ENCODE peak calls at places on chromosomes 11 and 22, in four cellular contexts. One of them, this sample, is unnamed.

GRCh38 chr11:86990520-86990919 is 35.3 kb upstream of the FZD4 start:
- DNase-seq in AG04450: no peak
- DNase-seq in adipocyte: peak; percentile 34
- DNase-seq in dorsolateral prefrontal cortex: no peak
- DNase-seq in this sample: no peak

GRCh38 chr22:19527861-19528417 is 3.7 kb upstream of the CLDN5 start:
- DNase-seq in AG04450: no peak
- DNase-seq in adipocyte: no peak
- DNase-seq in dorsolateral prefrontal cortex: peak; percentile 19
- DNase-seq in this sample: no peak

GRCh38 chr11:69746140-69746539 is 29.0 kb downstream of the FGF4 start:
- DNase-seq in AG04450: no peak
- DNase-seq in adipocyte: no peak
- DNase-seq in dorsolateral prefrontal cortex: no peak
- DNase-seq in this sample: no peak

GRCh38 chr11:10920205-10920604 is 62.4 kb upstream of the ZBED5 start:
- DNase-seq in AG04450: no peak
- DNase-seq in adipocyte: peak; percentile 79
- DNase-seq in dorsolateral prefrontal cortex: no peak
- DNase-seq in this sample: no peak

GRCh38 chr11:100546714-100547113 is 140.4 kb upstream of the ARHGAP42 start:
- DNase-seq in AG04450: no peak
- DNase-seq in adipocyte: no peak
- DNase-seq in dorsolateral prefrontal cortex: no peak
- DNase-seq in this sample: no peak

GRCh38 chr11:64181506-64182411 is 4.2 kb upstream of the STIP1 start:
- DNase-seq in AG04450: peak; percentile 71
- DNase-seq in adipocyte: peak; percentile 94
- DNase-seq in dorsolateral prefrontal cortex: peak; percentile 95
- DNase-seq in this sample: peak; percentile 54

GRCh38 chr22:50606126-50606525 is 5.5 kb downstream of the MAPK8IP2 start:
- DNase-seq in AG04450: no peak
- DNase-seq in adipocyte: no peak
- DNase-seq in dorsolateral prefrontal cortex: no peak
- DNase-seq in this sample: no peak

GRCh38 chr11:117045196-117045595 is 53.0 kb downstream of the SIK3 start:
- DNase-seq in AG04450: peak; percentile 15
- DNase-seq in adipocyte: peak; percentile 85
- DNase-seq in dorsolateral prefrontal cortex: no peak
- DNase-seq in this sample: no peak

GRCh38 chr22:29722151-29722550 is 2.3 kb downstream of the CABP7 start:
- DNase-seq in AG04450: no peak
- DNase-seq in adipocyte: no peak
- DNase-seq in dorsolateral prefrontal cortex: no peak
- DNase-seq in this sample: no peak

GRCh38 chr11:108961095-108961494 is 296.2 kb downstream of the DDX10 start:
- DNase-seq in AG04450: no peak
- DNase-seq in adipocyte: no peak
- DNase-seq in dorsolateral prefrontal cortex: no peak
- DNase-seq in this sample: no peak

GRCh38 chr11:92972248-92972647 is 2.8 kb downstream of the MTNR1B start:
- DNase-seq in AG04450: no peak
- DNase-seq in adipocyte: no peak
- DNase-seq in dorsolateral prefrontal cortex: no peak
- DNase-seq in this sample: no peak

GRCh38 chr11:73227571-73228211 is 9.6 kb downstream of the P2RY2 start:
- DNase-seq in AG04450: no peak
- DNase-seq in adipocyte: no peak
- DNase-seq in dorsolateral prefrontal cortex: peak; percentile 21
- DNase-seq in this sample: no peak

GRCh38 chr11:63913866-63914830 is 2.8 kb downstream of the RCOR2 start:
- DNase-seq in AG04450: no peak
- DNase-seq in adipocyte: no peak
- DNase-seq in dorsolateral prefrontal cortex: no peak
- DNase-seq in this sample: no peak

GRCh38 chr11:112503410-112503809 is 242.8 kb upstream of the PLET1 start:
- DNase-seq in AG04450: no peak
- DNase-seq in adipocyte: no peak
- DNase-seq in dorsolateral prefrontal cortex: no peak
- DNase-seq in this sample: no peak

GRCh38 chr11:59206635-59207034 is 6.1 kb downstream of the MPEG1 start:
- DNase-seq in AG04450: no peak
- DNase-seq in adipocyte: peak; percentile 45
- DNase-seq in dorsolateral prefrontal cortex: no peak
- DNase-seq in this sample: no peak

GRCh38 chr22:32617271-32617670 is 142.7 kb downstream of the FBXO7 start:
- DNase-seq in AG04450: no peak
- DNase-seq in adipocyte: peak; percentile 13
- DNase-seq in dorsolateral prefrontal cortex: no peak
- DNase-seq in this sample: no peak

GRCh38 chr22:27768027-27768640 is 33.4 kb downstream of the MN1 start:
- DNase-seq in AG04450: no peak
- DNase-seq in adipocyte: no peak
- DNase-seq in dorsolateral prefrontal cortex: no peak
- DNase-seq in this sample: no peak

GRCh38 chr22:44351685-44352377 is 39.1 kb upstream of the SHISAL1 start:
- DNase-seq in AG04450: peak; percentile 86
- DNase-seq in adipocyte: peak; percentile 92
- DNase-seq in dorsolateral prefrontal cortex: no peak
- DNase-seq in this sample: peak; percentile 50

GRCh38 chr11:119432484-119433368 is 9.8 kb upstream of the THY1 start:
- DNase-seq in AG04450: peak; percentile 66
- DNase-seq in adipocyte: peak; percentile 77
- DNase-seq in dorsolateral prefrontal cortex: no peak
- DNase-seq in this sample: no peak

GRCh38 chr11:64430570-64430969 is 71.6 kb downstream of the RPS6KA4 start:
- DNase-seq in AG04450: no peak
- DNase-seq in adipocyte: no peak
- DNase-seq in dorsolateral prefrontal cortex: no peak
- DNase-seq in this sample: no peak

GRCh38 chr11:17208257-17208999 is 642 bp upstream of the PIK3C2A start:
- DNase-seq in AG04450: no peak
- DNase-seq in adipocyte: peak; percentile 74
- DNase-seq in dorsolateral prefrontal cortex: no peak
- DNase-seq in this sample: no peak

GRCh38 chr11:44709966-44710365 is 16.8 kb upstream of the TSPAN18 start:
- DNase-seq in AG04450: no peak
- DNase-seq in adipocyte: no peak
- DNase-seq in dorsolateral prefrontal cortex: no peak
- DNase-seq in this sample: no peak

GRCh38 chr22:48237466-48237865 is 1475.0 kb downstream of the TBC1D22A start:
- DNase-seq in AG04450: no peak
- DNase-seq in adipocyte: no peak
- DNase-seq in dorsolateral prefrontal cortex: no peak
- DNase-seq in this sample: no peak

GRCh38 chr22:50444663-50445062 is 30.2 kb downstream of the SBF1 start:
- DNase-seq in AG04450: peak; percentile 33
- DNase-seq in adipocyte: peak; percentile 55
- DNase-seq in dorsolateral prefrontal cortex: no peak
- DNase-seq in this sample: peak; percentile 12

GRCh38 chr22:23071163-23072034 is 1.1 kb downstream of the GNAZ start:
- DNase-seq in AG04450: no peak
- DNase-seq in adipocyte: peak; percentile 12
- DNase-seq in dorsolateral prefrontal cortex: peak; percentile 57
- DNase-seq in this sample: no peak
- H3K4me3 ChIP-seq in AG04450: no peak overlapping the region
- H3K4me3 ChIP-seq in adipocyte: no peak overlapping the region
- H3K4me3 ChIP-seq in dorsolateral prefrontal cortex: peak overlapping the region; percentile 69
- H3K4me3 ChIP-seq in this sample: peak overlapping the region; percentile 69

GRCh38 chr11:128367573-128367972 is 219.8 kb downstream of the ETS1 start:
- DNase-seq in AG04450: no peak
- DNase-seq in adipocyte: no peak
- DNase-seq in dorsolateral prefrontal cortex: no peak
- DNase-seq in this sample: no peak
- H3K4me3 ChIP-seq in AG04450: no peak overlapping the region
- H3K4me3 ChIP-seq in adipocyte: no peak overlapping the region
- H3K4me3 ChIP-seq in dorsolateral prefrontal cortex: no peak overlapping the region
- H3K4me3 ChIP-seq in this sample: no peak overlapping the region

GRCh38 chr22:39139933-39140332 is 12.5 kb downstream of the CBX7 start:
- DNase-seq in AG04450: no peak
- DNase-seq in adipocyte: no peak
- DNase-seq in dorsolateral prefrontal cortex: no peak
- DNase-seq in this sample: no peak
- H3K4me3 ChIP-seq in AG04450: no peak overlapping the region
- H3K4me3 ChIP-seq in adipocyte: no peak overlapping the region
- H3K4me3 ChIP-seq in dorsolateral prefrontal cortex: no peak overlapping the region
- H3K4me3 ChIP-seq in this sample: no peak overlapping the region

DNA sequence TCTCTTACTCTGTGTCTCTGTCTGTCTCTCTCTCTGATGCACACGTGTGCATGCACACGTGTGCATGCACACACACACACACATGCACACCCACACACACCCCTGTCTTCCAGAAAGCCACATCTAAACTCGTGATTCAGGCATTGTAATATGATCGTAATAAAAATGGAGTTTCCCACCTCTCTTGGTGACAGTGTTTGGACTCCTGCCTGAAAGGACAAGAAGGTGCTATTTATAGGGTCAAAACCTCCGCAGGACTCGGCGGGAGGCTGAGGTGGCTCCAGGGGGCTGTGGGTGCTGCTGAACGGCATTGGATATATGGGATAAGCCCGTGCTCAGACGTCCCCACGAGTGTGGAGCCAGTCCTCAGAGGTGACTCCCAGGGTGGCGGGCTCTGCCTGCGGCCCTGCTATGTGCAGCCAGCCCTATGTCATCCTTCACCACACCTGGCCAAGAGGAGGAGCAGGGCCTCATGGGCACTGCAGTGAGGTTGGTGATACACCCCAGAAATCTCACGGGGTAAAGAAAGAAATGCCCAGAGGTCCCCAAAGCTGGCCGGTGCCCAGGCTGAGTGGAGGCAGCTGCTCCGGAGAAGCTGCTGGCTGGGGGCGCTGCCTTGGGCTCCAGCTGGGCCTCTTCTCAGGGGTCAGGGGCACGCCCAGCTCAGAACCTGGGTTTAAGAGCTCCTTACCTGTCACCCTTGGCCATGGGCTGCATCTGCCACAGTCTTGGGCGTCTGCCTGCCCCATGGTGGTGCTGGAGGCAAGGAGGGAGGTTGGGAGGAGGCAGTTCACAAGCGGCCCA is 5.0 kb upstream of the OSBPL5 start:
- DNase-seq in AG04450: no peak
- DNase-seq in adipocyte: no peak
- DNase-seq in dorsolateral prefrontal cortex: no peak
- DNase-seq in this sample: no peak
- H3K4me3 ChIP-seq in AG04450: peak overlapping the region; percentile 58
- H3K4me3 ChIP-seq in adipocyte: peak overlapping the region; percentile 78
- H3K4me3 ChIP-seq in dorsolateral prefrontal cortex: no peak overlapping the region
- H3K4me3 ChIP-seq in this sample: peak overlapping the region; percentile 52

GRCh38 chr22:39091136-39092081 is 5.6 kb upstream of the APOBEC3H start:
- DNase-seq in AG04450: no peak
- DNase-seq in adipocyte: no peak
- DNase-seq in dorsolateral prefrontal cortex: no peak
- DNase-seq in this sample: no peak
- H3K4me3 ChIP-seq in AG04450: no peak overlapping the region
- H3K4me3 ChIP-seq in adipocyte: no peak overlapping the region
- H3K4me3 ChIP-seq in dorsolateral prefrontal cortex: no peak overlapping the region
- H3K4me3 ChIP-seq in this sample: no peak overlapping the region

GRCh38 chr11:127106938-127107337 is 106.4 kb upstream of the KIRREL3 start:
- DNase-seq in AG04450: no peak
- DNase-seq in adipocyte: no peak
- DNase-seq in dorsolateral prefrontal cortex: no peak
- DNase-seq in this sample: no peak
- H3K4me3 ChIP-seq in AG04450: no peak overlapping the region
- H3K4me3 ChIP-seq in adipocyte: no peak overlapping the region
- H3K4me3 ChIP-seq in dorsolateral prefrontal cortex: no peak overlapping the region
- H3K4me3 ChIP-seq in this sample: no peak overlapping the region